ENCODE peak calls at places on chromosomes 12 and 14, in nine cellular contexts. A is endothelial cell; H is GM23248; O is cardiac fibroblast; E is iris pigment epithelial cell; C is NCI-H345; M is K562; L is HT-29; I is stimulated activated CD8-positive, alpha-beta memory T cell treated with anti-CD3 and anti-CD28 coated beads, Interleukin-12 subunit alpha, Interleukin-12 subunit beta, amount 100 ng/mL, for 4 hours. F is an unnamed sample.

GRCh38 chr12:93033948-93034347 is 104.9 kb upstream of the EEA1 start:
- DNase-seq in A (no peak), H (no peak), O (no peak), E (no peak), C (no peak), M (no peak), L (no peak), I (no peak), F (no peak)

GRCh38 chr14:53183611-53184010 is 30.5 kb upstream of the DDHD1 start:
- DNase-seq in A (no peak), H (peak; percentile 33), O (peak; percentile 17), E (peak; percentile 13), C (no peak), M (no peak), L (no peak), I (no peak), F (no peak)

GRCh38 chr12:104456950-104457745 is 400 bp downstream of the CHST11 start:
- DNase-seq in A (peak; percentile 51), H (peak; percentile 79), O (peak; percentile 77), E (peak; percentile 73), C (peak; percentile 72), M (peak; percentile 88), L (no peak), I (no peak), F (peak; percentile 41)

GRCh38 chr12:47828967-47829482 is 9.3 kb upstream of the HDAC7 start:
- DNase-seq in A (no peak), H (peak; percentile 79), O (peak; percentile 87), E (peak; percentile 70), C (no peak), M (peak; percentile 91), L (peak; percentile 74), I (no peak), F (no peak)

GRCh38 chr12:117603316-117604113 is 242.1 kb upstream of the NOS1 start:
- DNase-seq in A (no peak), H (no peak), O (no peak), E (no peak), C (no peak), M (no peak), L (no peak), I (no peak), F (no peak)

GRCh38 chr14:54976316-54976715 is 50.6 kb downstream of the WDHD1 start:
- DNase-seq in A (no peak), H (peak; percentile 78), O (peak; percentile 83), E (peak; percentile 89), C (no peak), M (no peak), L (no peak), I (no peak), F (no peak)

GRCh38 chr12:103548622-103549601 is 38.2 kb upstream of the STAB2 start:
- DNase-seq in A (peak; percentile 78), H (peak; percentile 80), O (peak; percentile 74), E (peak; percentile 68), C (peak; percentile 85), M (peak; percentile 76), L (peak; percentile 92), I (peak; percentile 24), F (peak; percentile 67)

GRCh38 chr12:88416786-88417185 is 163.5 kb downstream of the KITLG start:
- DNase-seq in A (no peak), H (peak; percentile 60), O (no peak), E (no peak), C (peak; percentile 7), M (no peak), L (no peak), I (no peak), F (no peak)

GRCh38 chr12:66352197-66352596 is 49.9 kb downstream of the HELB start:
- DNase-seq in A (peak; percentile 49), H (peak; percentile 33), O (peak; percentile 25), E (peak; percentile 35), C (no peak), M (peak; percentile 37), L (peak; percentile 25), I (no peak), F (peak; percentile 17)

GRCh38 chr12:57016348-57016747 is at the start of gene TAC3:
- DNase-seq in A (no peak), H (no peak), O (no peak), E (no peak), C (no peak), M (peak; percentile 78), L (no peak), I (no peak), F (no peak)

GRCh38 chr12:124338448-124338847 is 43.6 kb downstream of the RFLNA start:
- DNase-seq in A (no peak), H (peak; percentile 50), O (no peak), E (no peak), C (no peak), M (no peak), L (no peak), I (no peak), F (no peak)

GRCh38 chr12:103482365-103482764 is 13.4 kb downstream of the C12orf42 start:
- DNase-seq in A (no peak), H (no peak), O (no peak), E (no peak), C (no peak), M (no peak), L (no peak), I (no peak), F (no peak)

GRCh38 chr14:32939254-32940065 is 781 bp downstream of the NPAS3 start:
- DNase-seq in A (peak; percentile 81), H (peak; percentile 86), O (peak; percentile 82), E (peak; percentile 71), C (peak; percentile 66), M (peak; percentile 1), L (no peak), I (no peak), F (peak; percentile 65)

GRCh38 chr12:45518516-45519235 is 210.8 kb upstream of the ARID2 start:
- DNase-seq in A (no peak), H (no peak), O (no peak), E (no peak), C (no peak), M (no peak), L (no peak), I (peak; percentile 13), F (no peak)

GRCh38 chr12:96015672-96016071 is 19.5 kb upstream of the HAL start:
- DNase-seq in A (peak; percentile 45), H (peak; percentile 49), O (peak; percentile 52), E (peak; percentile 32), C (no peak), M (peak; percentile 30), L (peak; percentile 45), I (no peak), F (no peak)

GRCh38 chr12:49865782-49866135 is 22.9 kb upstream of the BCDIN3D start:
- DNase-seq in A (no peak), H (no peak), O (no peak), E (no peak), C (no peak), M (no peak), L (no peak), I (no peak), F (no peak)

GRCh38 chr14:74261288-74261687 is 22.0 kb downstream of the VSX2 start:
- DNase-seq in A (no peak), H (no peak), O (no peak), E (no peak), C (no peak), M (no peak), L (no peak), I (no peak), F (no peak)

GRCh38 chr12:6529291-6529737 is 5.0 kb upstream of the GAPDH start:
- DNase-seq in A (no peak), H (no peak), O (no peak), E (no peak), C (no peak), M (no peak), L (no peak), I (no peak), F (no peak)

GRCh38 chr12:65606008-65606766 is 218.1 kb upstream of the HMGA2 start:
- DNase-seq in A (no peak), H (no peak), O (no peak), E (no peak), C (no peak), M (peak; percentile 20), L (peak; percentile 33), I (no peak), F (no peak)

GRCh38 chr14:96380735-96381134 is 11.2 kb upstream of the AK7 start:
- DNase-seq in A (no peak), H (no peak), O (no peak), E (no peak), C (no peak), M (no peak), L (no peak), I (no peak), F (no peak)

GRCh38 chr12:74424778-74425177 is 112.9 kb upstream of the ATXN7L3B start:
- DNase-seq in A (no peak), H (no peak), O (no peak), E (no peak), C (no peak), M (peak; percentile 18), L (no peak), I (no peak), F (no peak)

F was measured in progenitor cell of endocrine pancreas.